ENCODE peak calls at places on chromosomes 5 and 9, in eight cellular contexts. J is IMR-90, O is fibroblast of lung, T is heart left ventricle, V is psoas muscle, H is astrocyte, B is sigmoid colon, Z is body of pancreas. N is an unnamed sample. For H3K4me1, the result is how much of the 10 kb centered on the place peaks cover.

GRCh38 chr5:127072861-127073846 is at the start of gene C5orf63:
- DNase-seq in H (peak), O (peak), J (peak), V (peak), Z (peak), T (peak), B (peak), N (peak)

GRCh38 chr5:168836603-168837245 is 257.6 kb upstream of the PANK3 start:
- DNase-seq in J (no peak), H (no peak), V (no peak), Z (no peak), B (no peak), T (no peak), O (no peak), N (no peak)

GRCh38 chr5:64497390-64497789 is 8.4 kb upstream of the RGS7BP start:
- DNase-seq in Z (no peak), O (peak), V (no peak), J (peak), T (no peak), B (no peak), H (peak), N (no peak)

GRCh38 chr5:135053278-135053677 is 19.2 kb upstream of the PITX1 start:
- DNase-seq in T (no peak), V (no peak), O (no peak), H (no peak), B (no peak), J (no peak), Z (no peak), N (no peak)

GRCh38 chr9:134163374-134164196 is 779 bp downstream of the RNU6ATAC start:
- DNase-seq in J (peak), V (peak), B (peak), H (peak), O (peak), T (peak), Z (peak), N (peak)

GRCh38 chr5:113869611-113870010 is 356.1 kb downstream of the YTHDC2 start:
- DNase-seq in O (no peak), H (no peak), B (no peak), Z (no peak), J (no peak), V (no peak), T (no peak), N (no peak)

GRCh38 chr9:14320272-14321245 is 6.6 kb upstream of the NFIB start:
- DNase-seq in Z (peak), V (no peak), T (peak), J (peak), O (peak), B (no peak), H (peak), N (peak)

GRCh38 chr9:469672-470040 is 255.0 kb downstream of the DOCK8 start:
- DNase-seq in O (no peak), B (peak), T (peak), V (peak), Z (peak), J (no peak), H (no peak), N (peak)

GRCh38 chr5:113102121-113102531 is 125.5 kb downstream of the DCP2 start:
- DNase-seq in O (peak), B (no peak), Z (no peak), V (no peak), H (no peak), T (no peak), J (peak), N (no peak)

GRCh38 chr5:135209495-135209837 is 175.4 kb upstream of the PITX1 start:
- DNase-seq in H (no peak), Z (no peak), B (no peak), O (no peak), J (no peak), T (no peak), V (no peak), N (no peak)

GRCh38 chr9:12604154-12604825 is 88.9 kb upstream of the TYRP1 start:
- DNase-seq in B (no peak), T (no peak), O (peak), Z (no peak), J (no peak), V (no peak), H (peak), N (no peak)

GRCh38 chr5:45252991-45253390 is 443.2 kb downstream of the HCN1 start:
- DNase-seq in T (no peak), Z (no peak), J (no peak), B (no peak), V (no peak), H (no peak), O (no peak), N (no peak)

GRCh38 chr9:74726581-74726980 is 161.1 kb downstream of the TRPM6 start:
- DNase-seq in Z (no peak), B (no peak), O (no peak), T (no peak), V (no peak), J (no peak), H (no peak), N (no peak)

GRCh38 chr9:34363619-34364351 is 12.9 kb downstream of the MYORG start:
- DNase-seq in J (no peak), H (no peak), V (no peak), Z (no peak), B (peak), T (peak), O (no peak), N (peak)

GRCh38 chr5:116652196-116652729 is 77.6 kb upstream of the SEMA6A start:
- DNase-seq in J (peak), B (peak), V (peak), T (peak), H (peak), O (peak), Z (peak), N (peak)

GRCh38 chr5:136432705-136433104 is 67.4 kb upstream of the TRPC7 start:
- DNase-seq in T (no peak), J (no peak), O (no peak), Z (no peak), H (no peak), B (no peak), V (no peak), N (no peak)

GRCh38 chr9:78620764-78621163 is 323.8 kb downstream of the PSAT1 start:
- DNase-seq in T (no peak), J (peak), B (no peak), O (peak), Z (no peak), H (peak), V (no peak), N (no peak)

GRCh38 chr5:161295721-161296120 is 250.8 kb downstream of the GABRB2 start:
- DNase-seq in H (no peak), T (no peak), Z (no peak), V (no peak), O (no peak), B (no peak), J (no peak), N (no peak)

GRCh38 chr5:7705736-7706135 is 145.2 kb downstream of the CFAP90 start:
- DNase-seq in B (no peak), O (no peak), Z (no peak), J (no peak), V (no peak), T (no peak), H (no peak), N (no peak)

GRCh38 chr9:20980713-20981481 is 50.5 kb downstream of the HACD4 start:
- DNase-seq in H (peak), B (no peak), T (no peak), J (peak), Z (no peak), O (peak), V (no peak), N (no peak)

DNA sequence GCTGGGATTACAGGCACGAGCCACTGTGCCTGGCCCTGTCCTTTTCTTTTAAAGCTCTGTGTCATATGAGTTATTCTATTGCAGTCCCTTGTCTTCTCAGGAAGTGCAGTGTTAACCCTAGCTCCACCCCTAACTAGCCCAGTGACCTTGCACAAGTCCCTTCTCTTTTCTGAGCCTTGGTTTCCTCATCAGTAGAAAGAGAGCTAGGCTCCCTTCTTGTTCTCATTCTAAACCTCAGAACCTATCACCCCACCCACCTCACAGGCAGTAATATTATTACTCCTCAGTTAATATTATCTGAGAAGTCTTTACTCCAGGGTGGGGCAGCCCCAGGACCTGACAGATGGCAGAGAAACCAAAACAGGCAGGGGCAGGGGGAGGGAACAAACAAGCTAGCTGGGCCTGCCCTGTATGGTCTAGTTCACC is 7.2 kb downstream of the CYFIP2 start:
- DNase-seq in H (no peak), J (no peak), V (no peak), T (no peak), O (no peak), B (no peak), Z (no peak), N (no peak)
- H3K4me1 ChIP-seq in H (under half), J (under half), V (under half), T (under half), O (under half), B (under half), Z (under half), N (under half)

GRCh38 chr9:125396799-125397198 is 135.2 kb downstream of the GAPVD1 start:
- DNase-seq in Z (no peak), J (no peak), O (no peak), V (no peak), B (no peak), H (no peak), T (no peak), N (no peak)

GRCh38 chr9:125399165-125399564 is 137.5 kb downstream of the GAPVD1 start:
- DNase-seq in H (no peak), B (no peak), J (no peak), V (no peak), O (no peak), T (no peak), Z (no peak), N (no peak)

GRCh38 chr9:125399666-125400065 is 138.0 kb downstream of the GAPVD1 start:
- DNase-seq in H (no peak), T (no peak), J (no peak), B (no peak), O (no peak), Z (no peak), V (no peak), N (no peak)

GRCh38 chr9:125398243-125398642 is 136.6 kb downstream of the GAPVD1 start:
- DNase-seq in T (no peak), Z (no peak), H (no peak), V (no peak), O (no peak), J (no peak), B (no peak), N (no peak)

GRCh38 chr9:125397736-125398135 is 136.1 kb downstream of the GAPVD1 start:
- DNase-seq in T (no peak), J (no peak), B (no peak), Z (no peak), V (no peak), H (no peak), O (no peak), N (no peak)
- H3K27ac ChIP-seq in T (no peak), J (no peak), B (no peak), Z (no peak), V (no peak), H (no peak), O (no peak), N (no peak)

GRCh38 chr9:94030318-94031179 is 53.7 kb upstream of the PTPDC1 start:
- DNase-seq in J (peak), V (peak), Z (peak), H (peak), T (peak), B (peak), O (peak), N (peak)

GRCh38 chr9:94033383-94033782 is 50.9 kb upstream of the PTPDC1 start:
- DNase-seq in T (no peak), H (no peak), Z (no peak), J (no peak), O (no peak), B (no peak), V (no peak), N (no peak)

GRCh38 chr9:94031946-94032345 is 52.3 kb upstream of the PTPDC1 start:
- DNase-seq in Z (no peak), J (no peak), T (no peak), O (peak), V (no peak), H (peak), B (no peak), N (no peak)

GRCh38 chr9:94029932-94030317 is 54.3 kb upstream of the PTPDC1 start:
- DNase-seq in O (no peak), J (no peak), H (no peak), T (no peak), Z (no peak), B (no peak), V (no peak), N (no peak)

DNA sequence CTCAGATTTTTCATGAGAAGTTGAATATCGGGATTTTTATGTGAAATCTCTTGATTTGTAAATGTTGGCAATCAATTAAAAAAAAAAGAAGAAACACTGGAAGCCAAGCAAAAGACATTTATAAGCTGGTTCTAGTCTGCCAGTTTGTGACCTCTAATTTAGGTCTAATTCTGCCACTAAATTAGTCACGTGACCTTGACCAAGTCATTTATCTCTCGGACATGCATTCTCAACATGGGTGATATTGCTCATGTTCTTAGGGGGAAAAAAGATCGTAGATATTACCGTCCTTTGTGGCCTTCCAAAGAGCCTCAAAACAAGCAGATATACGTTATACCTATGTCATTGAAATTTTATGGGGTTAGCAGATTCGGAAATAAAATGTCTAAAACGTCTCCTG is 52.9 kb upstream of the PTPDC1 start:
- DNase-seq in J (no peak), B (no peak), H (no peak), O (peak), T (no peak), V (no peak), Z (no peak), N (no peak)
- H3K4me3 ChIP-seq in J (peak), B (peak), H (peak), O (peak), T (peak), V (peak), Z (peak), N (peak)

GRCh38 chr9:131588396-131588795 is 43.1 kb downstream of the PRRT1B start:
- DNase-seq in V (no peak), T (no peak), O (no peak), H (no peak), B (no peak), Z (no peak), J (no peak), N (no peak)
- H3K4me1 ChIP-seq in V (under half), T (under half), O (under half), H (under half), B (under half), Z (under half), J (under half), N (under half)

GRCh38 chr9:69637193-69637592 is 35.0 kb downstream of the APBA1 start:
- DNase-seq in H (peak), Z (no peak), O (peak), J (no peak), V (no peak), B (no peak), T (no peak), N (no peak)

GRCh38 chr9:69632768-69633167 is 39.4 kb downstream of the APBA1 start:
- DNase-seq in O (no peak), V (no peak), Z (no peak), T (no peak), B (no peak), J (no peak), H (no peak), N (no peak)

GRCh38 chr9:69633716-69634115 is 38.5 kb downstream of the APBA1 start:
- DNase-seq in O (no peak), H (no peak), V (no peak), B (no peak), Z (no peak), T (no peak), J (no peak), N (no peak)

GRCh38 chr9:69643098-69643497 is 29.1 kb downstream of the APBA1 start:
- DNase-seq in T (no peak), Z (no peak), O (no peak), B (no peak), V (no peak), H (no peak), J (no peak), N (no peak)

DNA sequence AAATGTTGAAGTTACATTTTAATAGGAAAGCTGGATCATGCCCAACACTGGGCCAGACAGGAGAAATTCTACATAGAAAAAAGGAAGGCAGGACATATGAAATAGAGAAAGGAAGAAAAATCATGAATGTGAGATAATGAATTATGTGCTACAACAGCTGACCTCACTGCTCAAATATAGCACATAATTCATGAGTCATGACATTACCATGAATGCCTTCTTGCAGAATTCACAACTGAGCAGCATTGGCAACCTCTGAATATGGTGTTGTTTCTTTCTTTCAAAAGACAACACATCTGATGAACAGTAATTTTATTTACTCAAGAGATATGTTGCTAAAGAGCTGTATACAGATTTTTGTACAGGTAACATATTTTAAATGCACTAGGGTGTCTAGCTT is 34.4 kb downstream of the APBA1 start:
- DNase-seq in H (peak), Z (no peak), O (peak), V (no peak), J (peak), B (no peak), T (no peak), N (no peak)
- H3K27ac ChIP-seq in H (peak), Z (no peak), O (no peak), V (no peak), J (no peak), B (no peak), T (no peak), N (no peak)